ENCODE peak calls at places on chromosomes 16 and 17, in five cellular contexts. V is upper lobe of right lung; J is T-helper 2 cell treated with Interferon-gamma antibody and Interleukin-4, amounts not matched to agents 5 μg/mL and 100 μg/mL, for 36 hours; Z is AG04450; I is activated naive CD4-positive, alpha-beta T cell. G is an unnamed sample.

GRCh38 chr16:69691980-69692911 is 34.1 kb downstream of the NQO1 start:
- DNase-seq in V (no peak), J (no peak), Z (no peak), I (no peak), G (no peak)

GRCh38 chr16:48734220-48734619 is 124.2 kb upstream of the N4BP1 start:
- DNase-seq in V (no peak), J (no peak), Z (no peak), I (no peak), G (no peak)

GRCh38 chr17:21166599-21167265 is 40.0 kb downstream of the DHRS7B start:
- DNase-seq in V (no peak), J (no peak), Z (no peak), I (no peak), G (no peak)

GRCh38 chr16:88084881-88085280 is 133.6 kb downstream of the BANP start:
- DNase-seq in V (no peak), J (no peak), Z (no peak), I (no peak), G (no peak)

GRCh38 chr16:27965801-27966200 is 97.7 kb downstream of the GSG1L start:
- DNase-seq in V (peak; percentile 21), J (no peak), Z (no peak), I (no peak), G (no peak)

GRCh38 chr16:12869681-12870427 is 31.5 kb upstream of the SHISA9 start:
- DNase-seq in V (no peak), J (no peak), Z (no peak), I (no peak), G (no peak)

GRCh38 chr17:6110592-6110991 is 40.4 kb downstream of the WSCD1 start:
- DNase-seq in V (no peak), J (no peak), Z (no peak), I (no peak), G (no peak)

GRCh38 chr17:14297161-14297851 is 3.6 kb upstream of the HS3ST3B1 start:
- DNase-seq in V (peak; percentile 78), J (peak; percentile 31), Z (no peak), I (no peak), G (peak; percentile 32)

GRCh38 chr16:88957887-88958577 is 19.0 kb downstream of the CBFA2T3 start:
- DNase-seq in V (no peak), J (peak; percentile 15), Z (no peak), I (no peak), G (no peak)

GRCh38 chr16:75433732-75434413 is 570 bp upstream of the CFDP1 start:
- DNase-seq in V (peak; percentile 70), J (no peak), Z (peak; percentile 92), I (peak; percentile 66), G (no peak)

GRCh38 chr16:18792836-18793433 is 2.8 kb upstream of the RPS15A start:
- DNase-seq in V (no peak), J (no peak), Z (no peak), I (no peak), G (no peak)

GRCh38 chr16:85673529-85674417 is 15.0 kb downstream of the GINS2 start:
- DNase-seq in V (peak; percentile 86), J (no peak), Z (peak; percentile 29), I (no peak), G (no peak)

GRCh38 chr16:10740000-10740844 is 3.4 kb upstream of the NUBP1 start:
- DNase-seq in V (no peak), J (no peak), Z (no peak), I (no peak), G (no peak)

GRCh38 chr17:9971991-9972390 is 66.9 kb upstream of the RCVRN start:
- DNase-seq in V (peak; percentile 65), J (no peak), Z (no peak), I (no peak), G (no peak)

GRCh38 chr17:4945176-4945943 is 3.0 kb downstream of the PFN1 start:
- DNase-seq in V (peak; percentile 75), J (peak; percentile 88), Z (peak; percentile 75), I (peak; percentile 44), G (peak; percentile 85)

GRCh38 chr16:27785307-27785678 is 235.3 kb downstream of the KATNIP start:
- DNase-seq in V (no peak), J (no peak), Z (no peak), I (no peak), G (no peak)

GRCh38 chr17:62111562-62112180 is 46.6 kb upstream of the MED13 start:
- DNase-seq in V (no peak), J (no peak), Z (no peak), I (no peak), G (no peak)

GRCh38 chr17:37527249-37527851 is 37.7 kb downstream of the DUSP14 start:
- DNase-seq in V (no peak), J (no peak), Z (peak; percentile 26), I (no peak), G (peak; percentile 50)

GRCh38 chr16:66382966-66383299 is 16.4 kb downstream of the CDH5 start:
- DNase-seq in V (no peak), J (no peak), Z (peak; percentile 52), I (no peak), G (no peak)

GRCh38 chr17:63512896-63513644 is 10.1 kb upstream of the KCNH6 start:
- DNase-seq in V (no peak), J (no peak), Z (no peak), I (no peak), G (no peak)

GRCh38 chr17:488993-489757 is 136.6 kb upstream of the RPH3AL start:
- DNase-seq in V (peak; percentile 71), J (peak; percentile 21), Z (no peak), I (no peak), G (no peak)

GRCh38 chr17:77930780-77931768 is 27.4 kb upstream of the TNRC6C start:
- DNase-seq in V (no peak), J (no peak), Z (no peak), I (no peak), G (no peak)

GRCh38 chr16:81551141-81551808 is 106.7 kb downstream of the CMIP start:
- DNase-seq in V (peak; percentile 55), J (peak; percentile 16), Z (no peak), I (no peak), G (no peak)

GRCh38 chr17:77720946-77721822 is 237.3 kb upstream of the TNRC6C start:
- DNase-seq in V (no peak), J (no peak), Z (no peak), I (no peak), G (no peak)

GRCh38 chr16:88653101-88653500 is 2.2 kb upstream of the CYBA start:
- DNase-seq in V (no peak), J (no peak), Z (no peak), I (no peak), G (no peak)

GRCh38 chr17:21036361-21036881 is 6.4 kb downstream of the USP22 start:
- DNase-seq in V (no peak), J (no peak), Z (no peak), I (no peak), G (no peak)

GRCh38 chr17:51164911-51165679 is 1.1 kb upstream of the NME2 start:
- DNase-seq in V (no peak), J (no peak), Z (no peak), I (no peak), G (no peak)

GRCh38 chr17:26765860-26766709 is 527.8 kb upstream of the WSB1 start:
- DNase-seq in V (no peak), J (no peak), Z (no peak), I (no peak), G (no peak)

GRCh38 chr16:67116388-67117311 is 6.9 kb downstream of the PHAF1 start:
- DNase-seq in V (no peak), J (no peak), Z (no peak), I (no peak), G (no peak)

GRCh38 chr16:85253127-85253941 is 141.1 kb upstream of the CIBAR2 start:
- DNase-seq in V (peak; percentile 82), J (peak; percentile 38), Z (no peak), I (peak; percentile 57), G (peak; percentile 37)

GRCh38 chr16:79598341-79599181 is 2.0 kb downstream of the MAF start:
- DNase-seq in V (peak; percentile 79), J (peak; percentile 55), Z (no peak), I (no peak), G (peak; percentile 48)

GRCh38 chr16:81041696-81042095 is 6.1 kb downstream of the ATMIN start:
- DNase-seq in V (no peak), J (no peak), Z (no peak), I (no peak), G (no peak)

GRCh38 chr16:14284930-14285541 is 213.9 kb downstream of the MRTFB start:
- DNase-seq in V (peak; percentile 86), J (no peak), Z (peak; percentile 27), I (no peak), G (no peak)

GRCh38 chr17:50331085-50331791 is 14.7 kb upstream of the XYLT2 start:
- DNase-seq in V (peak; percentile 10), J (peak; percentile 65), Z (peak; percentile 63), I (no peak), G (no peak)

G was measured in CD4-positive, CD25-positive, alpha-beta regulatory T cell.